ENCODE peak calls at places on chromosome 18, in seven cellular contexts. B, X, R, W, L, U and Y are unnamed samples.

GRCh38 chr18:76052196-76052595 is 442.8 kb downstream of the ZNF516 start:
- DNase-seq in U (no peak), R (no peak), L (no peak), W (no peak), X (no peak), B (no peak), Y (no peak)

GRCh38 chr18:48412339-48412929 is 3.3 kb upstream of the ZBTB7C start:
- DNase-seq in X (no peak), W (peak), U (no peak), L (no peak), B (peak), R (no peak), Y (no peak)

GRCh38 chr18:79553696-79554095 is 125.9 kb upstream of the CTDP1 start:
- DNase-seq in L (no peak), B (no peak), R (no peak), W (no peak), U (no peak), X (no peak), Y (no peak)

GRCh38 chr18:79589601-79590091 is 90.0 kb upstream of the CTDP1 start:
- DNase-seq in X (no peak), W (no peak), U (no peak), R (no peak), B (no peak), L (no peak), Y (no peak)

GRCh38 chr18:24853076-24853475 is 392.6 kb downstream of the HRH4 start:
- DNase-seq in X (no peak), L (no peak), U (no peak), R (no peak), B (no peak), W (no peak), Y (no peak)

GRCh38 chr18:58024139-58024538 is 19.9 kb upstream of the NEDD4L start:
- DNase-seq in R (no peak), B (no peak), L (no peak), U (no peak), W (no peak), X (no peak), Y (no peak)

GRCh38 chr18:49227456-49227855 is 233.0 kb downstream of the DYM start:
- DNase-seq in B (peak), U (no peak), X (no peak), L (no peak), W (no peak), R (peak), Y (no peak)

GRCh38 chr18:11005528-11005927 is 143.8 kb downstream of the PIEZO2 start:
- DNase-seq in W (peak), B (no peak), R (no peak), L (no peak), X (no peak), U (no peak), Y (no peak)

GRCh38 chr18:4593895-4594294 is 138.8 kb upstream of the DLGAP1 start:
- DNase-seq in L (no peak), X (no peak), R (no peak), U (no peak), B (no peak), W (no peak), Y (no peak)

GRCh38 chr18:24741961-24742738 is 281.7 kb downstream of the HRH4 start:
- DNase-seq in X (no peak), L (peak), B (no peak), U (no peak), W (peak), R (no peak), Y (no peak)

GRCh38 chr18:79784071-79784913 is 13.4 kb upstream of the KCNG2 start:
- DNase-seq in R (no peak), W (no peak), L (no peak), X (no peak), B (no peak), U (no peak), Y (no peak)